ENCODE peak calls at places on chromosomes 16 and 17, in six cellular contexts. I is IMR-90; F is tibial artery; X is sigmoid colon; Z is pancreas; A is effector memory CD4-positive, alpha-beta T cell. V is an unnamed sample.
A peak's percentile ranks its signal among the peaks of the same experiment; 100 is the strongest.

GRCh38 chr16:89765292-89765810 is 44.0 kb downstream of the ZNF276 start:
- DNase-seq in I (no peak), F (no peak), X (no peak), Z (no peak), A (no peak), V (no peak)

GRCh38 chr16:13223666-13224065 is 322.3 kb downstream of the SHISA9 start:
- DNase-seq in I (no peak), F (no peak), X (no peak), Z (no peak), A (no peak), V (no peak)

GRCh38 chr17:8904201-8904600 is 36.7 kb upstream of the PIK3R6 start:
- DNase-seq in I (no peak), F (no peak), X (no peak), Z (no peak), A (no peak), V (no peak)

GRCh38 chr17:43175213-43176118 is 4.5 kb downstream of the NBR1 start:
- DNase-seq in I (peak; percentile 84), F (no peak), X (no peak), Z (no peak), A (no peak), V (no peak)

GRCh38 chr16:67181346-67181745 is 2.4 kb downstream of the MATCAP1 start:
- DNase-seq in I (peak; percentile 92), F (no peak), X (peak; percentile 86), Z (no peak), A (no peak), V (no peak)

GRCh38 chr17:61018938-61019337 is 341.3 kb downstream of the BCAS3 start:
- DNase-seq in I (no peak), F (no peak), X (no peak), Z (no peak), A (no peak), V (no peak)

GRCh38 chr16:73781297-73781696 is 515.3 kb upstream of the PSMD7 start:
- DNase-seq in I (no peak), F (no peak), X (no peak), Z (no peak), A (no peak), V (no peak)

GRCh38 chr17:43170766-43171681 is at the start of gene NBR1:
- DNase-seq in I (peak; percentile 98), F (peak; percentile 98), X (peak; percentile 98), Z (peak; percentile 95), A (peak; percentile 96), V (peak; percentile 92)

GRCh38 chr17:69404398-69404797 is 10.1 kb upstream of the MAP2K6 start:
- DNase-seq in I (peak; percentile 55), F (no peak), X (no peak), Z (no peak), A (no peak), V (no peak)

GRCh38 chr17:40536731-40537171 is 28.5 kb downstream of the CCR7 start:
- DNase-seq in I (peak; percentile 75), F (peak; percentile 78), X (peak; percentile 81), Z (no peak), A (no peak), V (no peak)

GRCh38 chr16:15858921-15859668 is 2.3 kb upstream of the MYH11 start:
- DNase-seq in I (no peak), F (no peak), X (no peak), Z (no peak), A (no peak), V (no peak)

GRCh38 chr17:62648247-62648953 is 20.9 kb downstream of the MRC2 start:
- DNase-seq in I (peak; percentile 29), F (peak; percentile 61), X (peak; percentile 52), Z (no peak), A (no peak), V (no peak)

GRCh38 chr17:79108870-79109269 is 34.2 kb downstream of the ENGASE start:
- DNase-seq in I (no peak), F (no peak), X (no peak), Z (no peak), A (no peak), V (no peak)

GRCh38 chr16:58027341-58028167 is 2.0 kb downstream of the MMP15 start:
- DNase-seq in I (no peak), F (no peak), X (no peak), Z (peak; percentile 77), A (no peak), V (no peak)

GRCh38 chr16:67719778-67720144 is 645 bp upstream of the GFOD2 start:
- DNase-seq in I (peak; percentile 63), F (no peak), X (no peak), Z (no peak), A (no peak), V (no peak)

GRCh38 chr17:30241051-30241450 is 5.6 kb upstream of the SLC6A4 start:
- DNase-seq in I (no peak), F (no peak), X (no peak), Z (no peak), A (no peak), V (no peak)

GRCh38 chr16:77739493-77739892 is 17.2 kb downstream of the NUDT7 start:
- DNase-seq in I (peak; percentile 61), F (no peak), X (no peak), Z (no peak), A (no peak), V (no peak)

GRCh38 chr17:64531955-64532371 is 25.2 kb downstream of the CEP95 start:
- DNase-seq in I (peak; percentile 59), F (no peak), X (no peak), Z (no peak), A (no peak), V (no peak)

GRCh38 chr16:11312718-11313492 is 31.8 kb upstream of the PRM1 start:
- DNase-seq in I (peak; percentile 78), F (no peak), X (no peak), Z (peak; percentile 79), A (no peak), V (no peak)

DNA sequence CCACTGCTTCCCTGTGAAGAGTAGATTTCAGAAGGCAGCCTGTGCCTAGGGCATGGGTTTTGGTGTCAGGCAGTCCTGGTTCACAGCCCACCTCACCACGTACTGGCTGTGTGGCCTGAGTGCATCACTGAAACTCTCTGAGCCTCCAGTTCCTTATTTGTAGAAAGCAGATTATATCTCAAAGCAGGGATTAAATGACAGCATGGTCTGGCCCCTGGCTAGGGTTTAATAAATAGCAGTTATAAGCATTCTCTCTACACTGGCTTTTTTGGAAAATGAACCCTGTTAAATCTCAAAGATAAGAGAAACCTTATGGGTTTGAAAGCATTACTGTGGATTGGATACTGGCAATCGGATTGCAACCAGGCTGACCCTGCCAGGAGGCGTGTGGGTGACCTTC is 2.9 kb upstream of the MT1M start:
- DNase-seq in I (no peak), F (no peak), X (no peak), Z (no peak), A (no peak), V (no peak)
- H3K27me3 ChIP-seq in I (peaks cover 34% of the 10 kb centered on the region), F (no peaks in the 10 kb centered on the region), X (peaks cover 2% of the 10 kb centered on the region), Z (no peaks in the 10 kb centered on the region), A (peaks cover 37% of the 10 kb centered on the region), V (no peaks in the 10 kb centered on the region)

GRCh38 chr16:47780213-47780612 is 319.1 kb downstream of the PHKB start:
- DNase-seq in I (no peak), F (no peak), X (no peak), Z (no peak), A (no peak), V (no peak)

GRCh38 chr16:47777191-47777590 is 316.1 kb downstream of the PHKB start:
- DNase-seq in I (peak; percentile 41), F (no peak), X (no peak), Z (no peak), A (no peak), V (no peak)

GRCh38 chr16:47778106-47778803 is 317.1 kb downstream of the PHKB start:
- DNase-seq in I (no peak), F (no peak), X (no peak), Z (no peak), A (no peak), V (no peak)

GRCh38 chr16:47779201-47780016 is 318.3 kb downstream of the PHKB start:
- DNase-seq in I (peak; percentile 28), F (no peak), X (no peak), Z (no peak), A (no peak), V (no peak)

DNA sequence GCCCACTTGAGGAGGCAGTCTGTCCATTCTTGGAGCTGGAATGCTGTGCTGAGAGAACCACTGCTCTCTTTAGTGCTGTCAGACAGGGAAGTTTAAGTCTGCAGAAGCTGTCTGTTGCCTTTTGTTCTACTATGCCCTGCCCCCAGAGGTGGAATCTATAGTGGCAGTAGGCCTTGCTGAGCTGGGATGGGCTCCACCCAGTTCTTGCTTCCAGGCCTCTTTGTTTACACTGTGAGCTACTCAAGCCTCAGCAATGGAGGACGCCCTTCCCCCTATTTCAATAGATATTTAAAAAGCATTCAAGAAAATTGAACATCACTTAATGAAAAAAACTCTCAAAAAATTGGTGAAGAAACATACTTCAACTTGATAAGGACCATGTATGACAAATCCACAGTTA is 313.5 kb downstream of the PHKB start:
- DNase-seq in I (peak; percentile 52), F (no peak), X (no peak), Z (no peak), A (no peak), V (no peak)
- H3K27ac ChIP-seq in I (no peak overlapping the region), F (no peak overlapping the region), X (no peak overlapping the region), Z (no peak overlapping the region), A (no peak overlapping the region), V (no peak overlapping the region)

GRCh38 chr16:962366-962765 is 8.4 kb downstream of the LMF1 start:
- DNase-seq in I (no peak), F (no peak), X (no peak), Z (no peak), A (no peak), V (no peak)
- H3K27me3 ChIP-seq in I (no peaks in the 10 kb centered on the region), F (no peaks in the 10 kb centered on the region), X (no peaks in the 10 kb centered on the region), Z (no peaks in the 10 kb centered on the region), A (no peaks in the 10 kb centered on the region), V (no peaks in the 10 kb centered on the region)

DNA sequence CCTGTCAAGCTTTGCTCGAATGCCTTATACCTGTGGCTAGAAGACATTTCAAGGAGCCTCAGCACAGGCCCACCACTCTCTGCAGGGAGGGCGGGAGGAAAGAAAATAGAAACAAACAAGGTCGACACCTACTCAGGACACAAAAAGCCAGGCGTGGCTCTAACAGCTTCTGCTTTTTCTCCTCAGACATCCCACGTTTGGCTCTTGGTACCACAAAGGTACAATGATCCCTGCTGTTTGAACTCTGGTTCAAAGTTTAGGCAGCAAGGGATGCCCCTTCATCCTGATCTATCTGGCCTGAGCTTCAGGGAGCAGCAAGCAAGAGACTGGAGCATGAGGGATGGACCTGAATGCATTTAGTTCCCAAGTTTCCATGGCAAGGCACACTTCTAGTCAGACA is 57.1 kb downstream of the CREBBP start:
- DNase-seq in I (no peak), F (no peak), X (no peak), Z (no peak), A (no peak), V (no peak)
- H3K27ac ChIP-seq in I (no peak overlapping the region), F (no peak overlapping the region), X (peak overlapping the region; percentile 39), Z (no peak overlapping the region), A (no peak overlapping the region), V (no peak overlapping the region)

GRCh38 chr17:48718781-48719641 is 3.3 kb downstream of the PRAC1 start:
- DNase-seq in I (no peak), F (no peak), X (peak; percentile 54), Z (no peak), A (no peak), V (no peak)
- H3K27me3 ChIP-seq in I (peaks cover 81% of the 10 kb centered on the region), F (peaks cover 94% of the 10 kb centered on the region), X (peaks cover 94% of the 10 kb centered on the region), Z (peaks cover 29% of the 10 kb centered on the region), A (peaks cover 62% of the 10 kb centered on the region), V (peaks cover 57% of the 10 kb centered on the region)

GRCh38 chr16:35405547-35405946 is 1946.1 kb downstream of the TP53TG3F start:
- DNase-seq in I (no peak), F (no peak), X (no peak), Z (no peak), A (no peak), V (no peak)
- H3K27ac ChIP-seq in I (no peak overlapping the region), F (no peak overlapping the region), X (no peak overlapping the region), Z (no peak overlapping the region), A (no peak overlapping the region), V (no peak overlapping the region)

V was measured in thoracic aorta.